ENCODE peak calls at places on chromosomes 16 and 17, in five cellular contexts. A is K562, M is SK-N-SH, J is GM12878, I is HepG2. W is an unnamed sample.

GRCh38 chr17:68871447-68871846 is 83.7 kb downstream of the ABCA8 start:
- DNase-seq in A (no peak), M (no peak), J (no peak), I (no peak), W (no peak)

GRCh38 chr17:80191192-80191591 is 21.4 kb downstream of the CARD14 start:
- DNase-seq in A (no peak), M (no peak), J (no peak), I (no peak), W (no peak)

GRCh38 chr17:65559802-65560627 is 1.4 kb downstream of the AXIN2 start:
- DNase-seq in A (peak), M (peak), J (no peak), I (peak), W (no peak)

GRCh38 chr17:63773272-63774140 is at the start of gene CCDC47:
- DNase-seq in A (peak), M (peak), J (peak), I (peak), W (peak)

GRCh38 chr16:2964416-2965223 is 545 bp downstream of the KREMEN2 start:
- DNase-seq in A (peak), M (peak), J (no peak), I (peak), W (peak)

GRCh38 chr17:4127555-4127954 is 15.3 kb downstream of the ZZEF1 start:
- DNase-seq in A (no peak), M (no peak), J (no peak), I (no peak), W (no peak)

GRCh38 chr16:47008174-47008573 is 34.7 kb upstream of the DNAJA2 start:
- DNase-seq in A (no peak), M (no peak), J (no peak), I (no peak), W (no peak)

GRCh38 chr16:81450783-81451491 is 6.3 kb downstream of the CMIP start:
- DNase-seq in A (no peak), M (no peak), J (no peak), I (no peak), W (no peak)

GRCh38 chr16:51875834-51876725 is 670.9 kb downstream of the TOX3 start:
- DNase-seq in A (no peak), M (no peak), J (no peak), I (no peak), W (no peak)

GRCh38 chr17:48016112-48016511 is 21.5 kb downstream of the COPZ2 start:
- DNase-seq in A (peak), M (no peak), J (no peak), I (no peak), W (no peak)

GRCh38 chr17:82406131-82406671 is 11.9 kb upstream of the HEXD start:
- DNase-seq in A (no peak), M (no peak), J (no peak), I (no peak), W (no peak)

GRCh38 chr16:28603381-28604185 is 6.3 kb downstream of the SULT1A1 start:
- DNase-seq in A (no peak), M (no peak), J (no peak), I (no peak), W (no peak)

GRCh38 chr16:85203462-85203813 is 91.2 kb upstream of the CIBAR2 start:
- DNase-seq in A (no peak), M (no peak), J (no peak), I (no peak), W (no peak)

GRCh38 chr17:2158011-2158410 is 103.1 kb downstream of the HIC1 start:
- DNase-seq in A (no peak), M (no peak), J (no peak), I (peak), W (peak)

GRCh38 chr17:57138956-57139576 is 54.0 kb downstream of the AKAP1 start:
- DNase-seq in A (no peak), M (no peak), J (no peak), I (no peak), W (no peak)

GRCh38 chr16:7363397-7364053 is 30.9 kb downstream of the RBFOX1 start:
- DNase-seq in A (no peak), M (peak), J (no peak), I (no peak), W (no peak)

GRCh38 chr17:49664706-49665211 is 13.1 kb downstream of the SPOP start:
- DNase-seq in A (no peak), M (no peak), J (no peak), I (no peak), W (no peak)

GRCh38 chr16:64926476-64926875 is 195.4 kb downstream of the CDH11 start:
- DNase-seq in A (no peak), M (no peak), J (no peak), I (no peak), W (no peak)

GRCh38 chr16:84788968-84789371 is 30.8 kb upstream of the CRISPLD2 start:
- DNase-seq in A (no peak), M (peak), J (no peak), I (no peak), W (peak)

GRCh38 chr17:78027121-78027520 is 68.6 kb downstream of the TNRC6C start:
- DNase-seq in A (peak), M (no peak), J (no peak), I (no peak), W (no peak)

GRCh38 chr16:85210423-85211169 is 98.3 kb upstream of the CIBAR2 start:
- DNase-seq in A (no peak), M (no peak), J (no peak), I (no peak), W (no peak)

GRCh38 chr16:86492267-86492960 is 17.9 kb upstream of the FOXF1 start:
- DNase-seq in A (no peak), M (no peak), J (no peak), I (no peak), W (no peak)

GRCh38 chr17:82065193-82065637 is 389 bp downstream of the DUS1L start:
- DNase-seq in A (no peak), M (no peak), J (no peak), I (no peak), W (no peak)

GRCh38 chr17:63333869-63334268 is 112.2 kb downstream of the CYB561 start:
- DNase-seq in A (no peak), M (no peak), J (no peak), I (no peak), W (no peak)

GRCh38 chr17:42180411-42180921 is 476 bp downstream of the KCNH4 start:
- DNase-seq in A (no peak), M (peak), J (no peak), I (no peak), W (no peak)

GRCh38 chr16:4290236-4290830 is 17.5 kb upstream of the TFAP4 start:
- DNase-seq in A (no peak), M (peak), J (no peak), I (peak), W (peak)

GRCh38 chr16:23128056-23128455 is 21.2 kb downstream of the USP31 start:
- DNase-seq in A (no peak), M (no peak), J (no peak), I (no peak), W (no peak)

GRCh38 chr16:11669380-11670146 is 1.3 kb downstream of the SNN start:
- DNase-seq in A (no peak), M (no peak), J (peak), I (no peak), W (peak)

GRCh38 chr16:79871906-79872305 is 271.4 kb upstream of the MAF start:
- DNase-seq in A (no peak), M (no peak), J (no peak), I (no peak), W (no peak)

GRCh38 chr16:78775161-78775561 is 675.7 kb downstream of the WWOX start:
- DNase-seq in A (no peak), M (no peak), J (no peak), I (no peak), W (no peak)

DNA sequence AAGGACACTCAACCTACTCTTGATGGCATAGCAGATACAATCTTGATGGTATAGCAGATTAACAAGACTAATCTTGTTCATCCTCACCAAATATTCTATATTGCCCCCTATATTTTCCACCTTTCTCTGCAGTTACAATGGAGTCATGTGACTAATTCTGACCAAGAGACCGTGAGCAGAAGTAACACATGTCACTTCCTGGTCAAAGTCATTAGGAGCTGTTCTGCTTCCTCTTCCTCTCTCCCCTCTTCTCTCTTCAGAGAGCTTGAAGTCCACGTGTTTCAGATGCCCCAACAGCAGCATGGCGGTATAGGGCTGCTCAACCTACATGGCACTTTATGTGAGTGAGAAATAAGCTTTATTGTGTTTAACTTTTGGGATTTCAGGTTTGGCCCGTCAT is 55.3 kb upstream of the ERCC4 start:
- DNase-seq in A (no peak), M (no peak), J (no peak), I (no peak), W (peak)
- TF ChIP-seq GABPA in A (peak), M (no peak), J (peak), I (no peak), W (peak)

GRCh38 chr17:39000021-39000601 is 32.9 kb upstream of the FBXO47 start:
- DNase-seq in A (no peak), M (no peak), J (no peak), I (no peak), W (no peak)

GRCh38 chr17:39001703-39002637 is 34.8 kb upstream of the FBXO47 start:
- DNase-seq in A (peak), M (no peak), J (no peak), I (no peak), W (peak)

GRCh38 chr17:39008633-39009032 is 41.4 kb upstream of the FBXO47 start:
- DNase-seq in A (no peak), M (no peak), J (no peak), I (no peak), W (no peak)

GRCh38 chr17:39002991-39003715 is 36.0 kb upstream of the FBXO47 start:
- DNase-seq in A (peak), M (no peak), J (no peak), I (no peak), W (no peak)
- TF ChIP-seq REST in A (no peak), M (no peak), J (no peak), I (no peak), W (no peak)

GRCh38 chr17:15744885-15745284 is 12.8 kb downstream of the TBC1D26 start:
- DNase-seq in A (no peak), M (peak), J (no peak), I (no peak), W (no peak)
- TF ChIP-seq GABPA in A (no peak), M (no peak), J (no peak), I (no peak), W (no peak)

DNA sequence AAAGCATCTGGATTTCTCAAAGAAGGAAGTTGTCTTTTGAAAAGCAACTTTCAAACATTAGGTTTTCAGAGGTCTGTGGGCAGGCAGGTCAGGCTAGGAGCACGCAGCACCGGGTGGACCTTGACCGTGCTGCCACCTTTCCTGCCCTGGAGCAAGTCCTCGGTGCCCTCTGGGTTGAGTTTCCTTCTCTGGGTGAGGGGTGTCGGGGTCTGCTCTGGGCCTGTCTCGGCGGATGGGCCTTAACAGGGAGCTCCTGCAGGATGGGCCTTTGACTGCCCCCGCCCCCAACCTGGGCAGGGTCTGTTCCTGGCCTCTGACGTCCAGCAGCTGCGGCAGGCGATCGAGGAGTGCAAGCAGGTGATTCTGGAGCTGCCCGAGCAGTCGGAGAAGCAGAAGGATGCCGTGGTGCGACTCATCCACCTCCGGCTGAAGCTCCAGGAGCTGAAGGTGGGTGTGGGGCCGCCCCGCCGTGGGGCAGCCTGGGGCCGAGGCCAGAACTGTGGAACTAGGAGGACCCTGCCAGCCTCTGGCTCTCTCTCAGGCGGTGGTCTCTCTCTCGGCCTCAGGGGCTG is 8.7 kb downstream of the DEF8 start:
- DNase-seq in A (no peak), M (no peak), J (no peak), I (no peak), W (no peak)
- TF ChIP-seq REST in A (no peak), M (no peak), J (no peak), I (no peak), W (no peak)

GRCh38 chr16:58225965-58226602 is 28.2 kb upstream of the CSNK2A2 start:
- DNase-seq in A (peak), M (no peak), J (no peak), I (no peak), W (no peak)
- TF ChIP-seq GABPA in A (no peak), M (no peak), J (no peak), I (no peak), W (no peak)

GRCh38 chr16:50309156-50309526 is 42.8 kb downstream of the ADCY7 start:
- DNase-seq in A (no peak), M (no peak), J (no peak), I (no peak), W (no peak)
- TF ChIP-seq REST in A (no peak), M (no peak), J (no peak), I (no peak), W (no peak)

DNA sequence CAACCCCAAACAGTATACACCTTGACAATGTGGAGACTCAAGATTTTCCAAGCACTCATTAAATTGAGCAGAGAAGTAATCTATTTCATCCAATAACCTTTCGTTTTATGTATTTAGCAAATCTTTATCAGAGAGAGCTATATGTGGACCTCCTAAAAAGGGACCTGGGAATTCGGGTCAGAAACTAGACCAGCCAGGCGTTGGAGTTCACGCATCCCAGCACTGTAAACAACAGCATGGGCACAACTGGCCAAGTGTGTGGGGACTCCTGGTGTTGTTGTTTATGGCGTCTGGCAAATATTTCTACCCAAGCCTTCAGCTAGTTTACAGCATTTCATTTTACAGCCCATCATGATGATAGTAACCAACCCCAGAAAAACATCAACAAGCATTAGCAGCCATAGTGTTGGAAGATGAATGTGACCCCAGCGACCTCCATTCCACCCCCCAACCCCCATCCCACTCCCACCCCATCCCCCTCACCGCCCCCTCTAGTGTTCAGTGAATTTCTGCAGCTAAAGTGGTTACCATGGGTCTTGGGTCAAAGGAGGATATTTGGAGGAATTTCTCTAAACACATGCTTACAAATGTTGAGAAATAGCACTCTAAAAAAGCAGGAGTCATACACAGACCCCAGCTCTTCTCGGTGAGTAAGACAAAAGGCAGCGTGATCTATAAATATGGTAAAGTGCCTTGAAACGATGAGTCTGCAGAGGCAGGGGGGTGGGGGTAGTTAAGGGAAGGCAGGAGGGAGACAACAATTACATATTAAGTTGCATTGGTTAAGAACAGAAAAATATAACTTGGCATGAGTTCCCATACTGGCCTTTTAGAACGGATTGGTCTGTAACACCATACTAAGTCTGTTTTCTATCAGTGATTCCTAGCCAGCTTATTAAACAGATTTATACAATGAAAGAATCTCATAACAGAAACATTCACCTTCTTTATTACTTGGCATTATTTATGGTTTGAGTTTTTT is 91.4 kb upstream of the TBX2 start:
- DNase-seq in A (no peak), M (no peak), J (no peak), I (no peak), W (no peak)
- TF ChIP-seq GABPA in A (no peak), M (no peak), J (no peak), I (no peak), W (no peak)

W was measured in HL-60.